ENCODE peak calls at places on chromosomes 16 and 17, in four cellular contexts. D is neural progenitor cell, N is tibial artery, I is left ventricle myocardium inferior. S is an unnamed sample. For H3K9me3 and H3K4me1, the result is how much of the 10 kb centered on the place peaks cover.

GRCh38 chr17:20159406-20160075 is 150.4 kb downstream of the SPECC1 start:
- DNase-seq in N (no peak), I (no peak), D (no peak), S (no peak)

GRCh38 chr16:50265260-50265659 is 1.1 kb upstream of the ADCY7 start:
- DNase-seq in D (no peak), N (peak), I (no peak), S (no peak)

GRCh38 chr17:83098241-83099085 is 19.1 kb downstream of the METRNL start:
- DNase-seq in I (no peak), N (no peak), D (peak), S (peak)

GRCh38 chr17:28907709-28908475 is 5.0 kb upstream of the DHRS13 start:
- DNase-seq in N (no peak), D (no peak), I (no peak), S (no peak)

GRCh38 chr17:71917715-71918114 is 203.1 kb upstream of the SOX9 start:
- DNase-seq in D (no peak), N (no peak), I (no peak), S (no peak)

GRCh38 chr16:75235721-75236193 is 15.7 kb downstream of the BCAR1 start:
- DNase-seq in I (no peak), N (peak), D (no peak), S (no peak)

GRCh38 chr17:55990332-55991006 is 162.8 kb upstream of the ANKFN1 start:
- DNase-seq in D (peak), N (no peak), I (no peak), S (no peak)

GRCh38 chr17:46194393-46195216 is 1.4 kb upstream of the KANSL1 start:
- DNase-seq in N (no peak), D (peak), I (no peak), S (no peak)

GRCh38 chr17:44581868-44582267 is 24.6 kb downstream of the FZD2 start:
- DNase-seq in I (no peak), N (no peak), D (peak), S (no peak)

GRCh38 chr16:29743827-29744531 is 1.8 kb downstream of the C16orf54 start:
- DNase-seq in I (no peak), N (no peak), D (no peak), S (no peak)

GRCh38 chr17:2749784-2750181 is 331 bp upstream of the CCDC92B start:
- DNase-seq in N (peak), I (peak), D (peak), S (peak)

GRCh38 chr17:28725166-28725659 is 820 bp downstream of the TLCD1 start:
- DNase-seq in N (no peak), I (no peak), D (no peak), S (no peak)

GRCh38 chr17:63780507-63780906 is 6.5 kb downstream of the DDX42 start:
- DNase-seq in N (no peak), I (no peak), D (no peak), S (no peak)

GRCh38 chr16:79847101-79847500 is 246.6 kb upstream of the MAF start:
- DNase-seq in N (no peak), D (no peak), I (no peak), S (no peak)

GRCh38 chr17:78241277-78242023 is 10.0 kb downstream of the TMEM235 start:
- DNase-seq in D (no peak), I (no peak), N (no peak), S (no peak)

GRCh38 chr16:8853611-8854010 is 15.2 kb downstream of the CARHSP1 start:
- DNase-seq in D (no peak), N (no peak), I (no peak), S (peak)

GRCh38 chr17:70106551-70106950 is 31.5 kb downstream of the KCNJ16 start:
- DNase-seq in I (no peak), N (no peak), D (no peak), S (no peak)

GRCh38 chr17:59512844-59513383 is 52.5 kb upstream of the DHX40 start:
- DNase-seq in D (no peak), N (no peak), I (no peak), S (no peak)

GRCh38 chr17:78114831-78115723 is 13.5 kb downstream of the TMC6 start:
- DNase-seq in D (no peak), N (no peak), I (peak), S (peak)

GRCh38 chr17:74427048-74427762 is 4.7 kb upstream of the GPRC5C start:
- DNase-seq in I (no peak), N (peak), D (peak), S (peak)

DNA sequence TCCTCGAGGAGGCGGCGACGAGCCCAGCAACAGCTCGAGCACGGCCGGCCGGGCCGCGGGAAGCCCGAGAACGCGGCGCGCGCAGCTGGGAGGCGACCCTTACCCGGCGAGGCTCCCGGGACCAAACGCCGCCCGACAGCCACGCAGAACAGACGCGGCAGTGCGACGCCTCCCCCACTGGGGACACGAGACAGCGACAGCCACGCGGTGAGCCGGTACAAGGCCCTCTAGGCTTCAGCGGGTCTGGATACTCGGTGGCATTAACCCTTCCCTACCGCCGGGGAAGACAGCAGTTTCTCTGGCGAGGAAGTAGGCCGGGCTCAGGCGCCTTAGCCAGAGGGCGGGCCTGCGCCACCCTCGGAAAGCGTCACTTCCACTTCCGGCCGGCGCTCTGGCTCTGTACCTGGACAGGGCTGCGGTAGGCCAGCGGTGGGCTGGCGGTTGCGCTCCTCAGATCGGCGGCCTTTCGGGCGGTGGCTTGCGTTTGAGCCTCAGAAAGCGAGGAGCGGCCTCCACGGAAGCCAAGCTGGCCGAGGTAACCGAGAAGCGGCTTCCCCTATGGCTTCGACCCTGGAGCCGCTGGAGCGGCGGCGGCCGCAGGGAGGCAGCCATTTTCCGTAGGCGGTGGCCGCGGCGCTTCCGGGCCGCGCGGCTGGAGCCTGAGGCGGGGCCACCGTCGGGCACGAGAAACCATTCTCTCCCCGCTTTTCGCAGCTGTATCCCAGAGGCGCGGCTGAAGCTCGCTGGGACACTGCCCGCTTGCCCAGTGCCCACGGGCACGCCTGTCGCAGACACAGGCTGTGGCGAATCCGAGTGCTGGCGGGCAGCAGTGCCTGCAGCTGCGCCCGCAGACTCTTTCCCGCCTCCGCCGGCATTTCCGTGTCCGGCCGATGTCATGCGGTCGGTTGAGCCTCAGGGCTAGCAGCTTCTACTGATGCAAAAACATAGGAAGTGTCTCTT is at the start of the genes TIGD7 and ZNF75A:
- DNase-seq in N (peak), I (peak), D (peak), S (peak)
- H3K9me3 ChIP-seq in N (under half), I (half or more), D (under half), S (under half)

GRCh38 chr17:57355090-57355859 is 99.0 kb downstream of the MSI2 start:
- DNase-seq in D (no peak), I (no peak), N (no peak), S (no peak)
- H3K4me1 ChIP-seq in D (under half), I (half or more), N (under half), S (under half)

GRCh38 chr17:27076814-27077213 is 217.1 kb upstream of the WSB1 start:
- DNase-seq in I (no peak), N (no peak), D (no peak), S (no peak)
- H3K9me3 ChIP-seq in I (under half), N (under half), D (under half), S (under half)

GRCh38 chr17:81044764-81045589 is 10.0 kb downstream of the BAIAP2 start:
- DNase-seq in D (no peak), I (peak), N (peak), S (peak)

GRCh38 chr17:81044428-81044763 is 9.4 kb downstream of the BAIAP2 start:
- DNase-seq in I (no peak), D (no peak), N (no peak), S (no peak)

GRCh38 chr17:81043725-81044427 is 8.9 kb downstream of the BAIAP2 start:
- DNase-seq in I (no peak), N (no peak), D (peak), S (peak)

GRCh38 chr17:81042606-81043005 is 7.7 kb downstream of the BAIAP2 start:
- DNase-seq in N (no peak), I (no peak), D (no peak), S (no peak)

GRCh38 chr17:81043319-81043724 is 8.4 kb downstream of the BAIAP2 start:
- DNase-seq in N (no peak), D (no peak), I (no peak), S (no peak)
- H3K4me1 ChIP-seq in N (under half), D (under half), I (half or more), S (under half)

DNA sequence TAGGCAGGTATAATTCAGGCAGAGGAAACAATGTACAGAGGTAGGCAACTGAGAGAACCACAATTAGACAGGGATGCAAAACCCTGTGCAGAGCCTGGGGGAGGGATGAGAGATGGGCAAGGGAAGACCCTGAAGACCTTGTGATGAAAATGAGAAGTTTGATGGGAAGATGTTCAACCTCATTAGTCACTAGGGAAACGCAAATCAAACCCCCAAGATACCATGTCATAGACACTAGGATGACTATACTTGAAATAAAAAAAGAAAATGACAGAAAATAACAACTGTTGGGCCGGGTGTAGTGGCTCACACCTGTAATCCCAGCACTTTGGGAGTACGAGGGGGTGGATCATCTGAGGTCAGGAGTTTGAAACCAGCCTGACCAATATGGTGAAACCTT is 813.1 kb downstream of the CDH11 start:
- DNase-seq in N (no peak), D (no peak), I (no peak), S (no peak)
- H3K9me3 ChIP-seq in N (under half), D (under half), I (under half), S (under half)

GRCh38 chr16:11198375-11198774 is 57.6 kb downstream of the SOCS1 start:
- DNase-seq in I (no peak), D (no peak), N (no peak), S (no peak)
- H3K4me1 ChIP-seq in I (under half), D (under half), N (under half), S (under half)

GRCh38 chr17:22142091-22142490 is 449.8 kb downstream of the KCNJ18 start:
- DNase-seq in I (no peak), D (no peak), N (no peak), S (no peak)

GRCh38 chr17:22145605-22146178 is 453.4 kb downstream of the KCNJ18 start:
- DNase-seq in I (no peak), D (no peak), N (no peak), S (peak)
- H3K9me3 ChIP-seq in I (under half), D (under half), N (under half), S (under half)